ENCODE peak calls at places on chromosomes 6 and 20, in eight cellular contexts. H, U, O, V, F, K, C and D are unnamed samples.

GRCh38 chr20:40486297-40486696 is 202.7 kb downstream of the MAFB start:
- DNase-seq in H (no peak), U (no peak), O (no peak), V (no peak), F (no peak), K (no peak), C (no peak), D (no peak)

GRCh38 chr6:146990821-146991798 is 213.1 kb upstream of the STXBP5 start:
- DNase-seq in H (peak), U (peak), O (no peak), V (no peak), F (no peak), K (no peak), C (peak), D (peak)

GRCh38 chr6:26065952-26066380 is 21.3 kb upstream of the HFE start:
- DNase-seq in H (peak), U (peak), O (no peak), V (no peak), F (no peak), K (peak), C (peak), D (peak)

GRCh38 chr6:43628392-43629103 is 516 bp downstream of the GTPBP2 start:
- DNase-seq in H (peak), U (peak), O (no peak), V (peak), F (no peak), K (peak), C (peak), D (peak)

GRCh38 chr20:2230671-2231488 is 64.9 kb upstream of the TGM3 start:
- DNase-seq in H (no peak), U (no peak), O (no peak), V (no peak), F (no peak), K (no peak), C (peak), D (peak)

GRCh38 chr20:33081411-33082154 is 2.1 kb downstream of the BPIFB4 start:
- DNase-seq in H (no peak), U (no peak), O (no peak), V (no peak), F (no peak), K (no peak), C (no peak), D (no peak)

GRCh38 chr6:140541288-140541687 is 1166.8 kb upstream of the CITED2 start:
- DNase-seq in H (peak), U (peak), O (no peak), V (no peak), F (no peak), K (no peak), C (peak), D (peak)

GRCh38 chr20:49523767-49524360 is 41.4 kb upstream of the KCNB1 start:
- DNase-seq in H (no peak), U (no peak), O (no peak), V (no peak), F (no peak), K (no peak), C (no peak), D (no peak)

GRCh38 chr6:13005994-13006393 is 289.4 kb downstream of the PHACTR1 start:
- DNase-seq in H (no peak), U (no peak), O (no peak), V (no peak), F (no peak), K (no peak), C (no peak), D (no peak)

GRCh38 chr6:35808688-35809087 is 3.5 kb downstream of the LHFPL5 start:
- DNase-seq in H (no peak), U (no peak), O (no peak), V (no peak), F (no peak), K (no peak), C (no peak), D (no peak)

GRCh38 chr6:109961666-109962065 is 16.4 kb upstream of the GPR6 start:
- DNase-seq in H (no peak), U (peak), O (no peak), V (no peak), F (no peak), K (no peak), C (peak), D (no peak)

GRCh38 chr6:30555428-30556005 is 772 bp downstream of the GNL1 start:
- DNase-seq in H (peak), U (peak), O (peak), V (peak), F (no peak), K (peak), C (peak), D (peak)

GRCh38 chr6:90080876-90081464 is 186.7 kb downstream of the GJA10 start:
- DNase-seq in H (no peak), U (no peak), O (no peak), V (no peak), F (no peak), K (no peak), C (no peak), D (no peak)

GRCh38 chr20:57150559-57150958 is 115.9 kb downstream of the BMP7 start:
- DNase-seq in H (no peak), U (no peak), O (no peak), V (no peak), F (no peak), K (no peak), C (no peak), D (no peak)

GRCh38 chr20:55888655-55889054 is 116.7 kb downstream of the CBLN4 start:
- DNase-seq in H (no peak), U (no peak), O (no peak), V (no peak), F (no peak), K (no peak), C (no peak), D (no peak)

GRCh38 chr6:122180132-122180531 is 219.3 kb upstream of the HSF2 start:
- DNase-seq in H (peak), U (peak), O (no peak), V (no peak), F (no peak), K (no peak), C (peak), D (no peak)

GRCh38 chr6:76867182-76867581 is 596.1 kb downstream of the HTR1B start:
- DNase-seq in H (no peak), U (no peak), O (no peak), V (no peak), F (no peak), K (no peak), C (no peak), D (no peak)

GRCh38 chr6:42276008-42276890 is 58.6 kb upstream of the MRPS10 start:
- DNase-seq in H (peak), U (no peak), O (no peak), V (no peak), F (no peak), K (no peak), C (no peak), D (no peak)

GRCh38 chr6:27303613-27304272 is 8.3 kb downstream of the POM121L2 start:
- DNase-seq in H (no peak), U (no peak), O (no peak), V (no peak), F (no peak), K (no peak), C (no peak), D (no peak)

GRCh38 chr20:58976095-58976730 is 4.8 kb upstream of the NELFCD start:
- DNase-seq in H (no peak), U (peak), O (no peak), V (no peak), F (no peak), K (no peak), C (no peak), D (no peak)

GRCh38 chr20:32979201-32979998 is 24.8 kb downstream of the SUN5 start:
- DNase-seq in H (no peak), U (no peak), O (no peak), V (peak), F (no peak), K (no peak), C (no peak), D (no peak)

GRCh38 chr20:44572551-44573500 is 9.6 kb upstream of the PKIG start:
- DNase-seq in H (peak), U (peak), O (no peak), V (peak), F (peak), K (no peak), C (peak), D (peak)

GRCh38 chr20:62320581-62321354 is 18.0 kb downstream of the ADRM1 start:
- DNase-seq in H (peak), U (no peak), O (no peak), V (no peak), F (no peak), K (no peak), C (no peak), D (no peak)

GRCh38 chr6:33576668-33577067 is 3.4 kb downstream of the BAK1 start:
- DNase-seq in H (no peak), U (no peak), O (no peak), V (no peak), F (no peak), K (no peak), C (no peak), D (no peak)

GRCh38 chr20:56343861-56344381 is 14.9 kb upstream of the FAM210B start:
- DNase-seq in H (peak), U (peak), O (peak), V (no peak), F (no peak), K (peak), C (peak), D (peak)

GRCh38 chr6:42448906-42449659 is 2.6 kb downstream of the TRERF1 start:
- DNase-seq in H (no peak), U (no peak), O (no peak), V (no peak), F (no peak), K (no peak), C (no peak), D (no peak)

GRCh38 chr6:14984454-14984853 is 261.4 kb upstream of the JARID2 start:
- DNase-seq in H (peak), U (peak), O (peak), V (no peak), F (no peak), K (no peak), C (no peak), D (peak)

GRCh38 chr6:39887692-39888450 is 46.4 kb downstream of the MOCS1 start:
- DNase-seq in H (peak), U (peak), O (peak), V (peak), F (peak), K (peak), C (peak), D (peak)

GRCh38 chr20:50151034-50151743 is 2.3 kb downstream of the PEDS1 start:
- DNase-seq in H (no peak), U (no peak), O (no peak), V (no peak), F (no peak), K (no peak), C (peak), D (no peak)

GRCh38 chr20:227439-228105 is 514 bp downstream of the DEFB129 start:
- DNase-seq in H (no peak), U (no peak), O (no peak), V (no peak), F (no peak), K (no peak), C (no peak), D (no peak)

GRCh38 chr6:170295519-170296422 is 4.9 kb upstream of the DLL1 start:
- DNase-seq in H (no peak), U (no peak), O (peak), V (peak), F (no peak), K (no peak), C (no peak), D (no peak)

GRCh38 chr20:46872315-46873211 is 22.1 kb upstream of the EYA2 start:
- DNase-seq in H (peak), U (peak), O (no peak), V (no peak), F (no peak), K (no peak), C (peak), D (no peak)

GRCh38 chr6:3328145-3328544 is 69.4 kb downstream of the PSMG4 start:
- DNase-seq in H (no peak), U (peak), O (no peak), V (no peak), F (no peak), K (no peak), C (no peak), D (no peak)

DNA sequence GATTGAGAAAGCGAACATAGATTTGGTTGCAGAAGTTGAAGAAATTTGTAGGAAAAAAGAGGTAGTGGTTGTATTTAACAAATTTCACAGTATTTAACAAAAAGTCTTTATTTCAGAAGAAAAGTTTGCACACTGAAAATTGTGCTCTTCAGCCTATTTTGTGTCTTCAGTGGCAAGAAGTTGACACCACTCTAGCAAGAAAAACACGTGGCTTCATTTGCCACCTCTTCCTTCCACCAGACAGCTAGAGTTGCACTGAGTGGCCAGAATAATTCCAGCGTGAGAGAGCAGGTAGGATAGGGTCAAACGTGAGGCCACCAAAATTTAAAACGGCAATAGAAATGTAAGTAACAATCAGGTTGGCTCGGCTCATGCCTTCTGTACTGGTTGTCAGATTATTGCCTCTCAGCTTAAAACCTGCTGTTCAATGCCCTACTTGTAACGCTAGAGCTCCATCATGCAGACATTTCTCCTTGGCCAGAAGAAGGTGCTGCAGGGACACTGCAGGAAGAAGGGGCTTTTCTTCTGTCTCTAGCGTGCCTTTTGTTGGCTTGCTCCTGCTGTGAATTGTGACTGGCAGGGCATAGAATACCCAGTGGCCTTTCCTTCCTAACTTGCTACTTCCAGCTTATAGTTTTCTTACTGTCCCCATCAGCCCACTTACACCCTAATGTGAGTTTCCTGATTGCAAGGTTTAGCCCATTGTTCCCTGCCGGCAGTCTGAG is 12.1 kb downstream of the TRAPPC3L start:
- DNase-seq in H (no peak), U (no peak), O (no peak), V (no peak), F (no peak), K (peak), C (no peak), D (no peak)
- TF ChIP-seq CTCF in H (no peak), U (no peak), O (no peak), V (no peak), F (no peak), K (no peak), C (peak), D (no peak)

GRCh38 chr6:75852721-75853120 is 103.7 kb downstream of the MYO6 start:
- DNase-seq in H (peak), U (peak), O (no peak), V (no peak), F (no peak), K (no peak), C (no peak), D (peak)

GRCh38 chr6:75856902-75857301 is 107.9 kb downstream of the MYO6 start:
- DNase-seq in H (no peak), U (no peak), O (no peak), V (no peak), F (no peak), K (no peak), C (no peak), D (no peak)

GRCh38 chr6:75850026-75850385 is 101.0 kb downstream of the MYO6 start:
- DNase-seq in H (peak), U (peak), O (no peak), V (no peak), F (no peak), K (no peak), C (no peak), D (peak)

GRCh38 chr6:75853796-75854195 is 104.8 kb downstream of the MYO6 start:
- DNase-seq in H (no peak), U (no peak), O (no peak), V (no peak), F (no peak), K (no peak), C (no peak), D (no peak)

DNA sequence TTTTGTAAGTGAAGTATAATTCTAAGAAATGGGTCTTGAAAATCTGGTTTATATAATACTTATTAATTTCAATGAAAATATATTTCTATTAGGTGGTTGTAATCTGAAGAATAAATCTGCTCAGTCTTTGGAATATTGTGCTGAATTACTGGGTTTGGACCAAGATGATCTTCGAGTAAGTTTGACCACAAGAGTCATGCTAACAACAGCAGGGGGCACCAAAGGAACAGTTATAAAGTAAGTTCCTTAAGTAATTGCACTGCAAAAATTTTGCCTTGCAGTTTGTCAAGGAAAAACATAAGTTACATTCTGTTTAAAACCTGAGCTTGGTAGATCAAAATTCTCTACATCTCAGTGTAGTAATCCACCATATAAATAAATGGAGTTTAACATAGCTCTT is 106.0 kb downstream of the MYO6 start:
- DNase-seq in H (peak), U (peak), O (no peak), V (no peak), F (peak), K (peak), C (peak), D (peak)
- TF ChIP-seq CTCF in H (peak), U (peak), O (peak), V (peak), F (peak), K (peak), C (peak), D (peak)

DNA sequence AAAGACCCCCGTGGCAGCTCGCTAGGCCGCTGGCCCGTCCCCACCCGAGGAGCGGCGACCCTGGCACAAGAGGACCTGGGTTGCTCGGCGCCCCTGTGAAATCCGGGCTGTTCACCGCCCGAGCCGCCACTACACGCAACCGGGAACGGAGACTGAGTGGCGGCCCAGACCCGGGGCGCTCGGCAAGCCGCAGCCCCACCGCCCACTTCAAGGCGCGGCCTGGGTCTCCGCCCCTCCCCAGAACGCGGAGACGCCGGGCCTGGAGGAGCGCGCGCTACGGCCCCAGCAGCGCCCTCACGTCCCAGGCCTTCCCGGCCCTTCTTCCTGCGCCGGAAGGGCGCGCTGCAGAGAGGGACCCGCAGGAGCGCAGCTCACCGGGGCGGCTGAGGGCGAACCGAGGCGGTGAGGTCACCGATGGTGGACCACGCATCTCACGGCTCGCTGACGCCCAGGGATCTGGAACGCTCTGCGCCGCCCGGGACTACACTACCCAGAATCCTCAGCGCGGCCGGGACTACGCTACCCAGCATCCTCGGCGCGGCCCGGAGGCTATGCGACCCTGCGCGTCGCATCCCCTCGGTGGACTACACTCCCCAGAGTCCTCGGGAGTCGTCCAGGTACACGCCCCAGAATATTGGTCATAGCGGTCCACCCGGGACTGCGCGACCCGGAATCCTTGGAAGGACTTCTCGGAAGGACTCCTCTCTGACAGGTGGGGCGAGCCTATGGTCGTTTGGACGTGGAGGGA is at the start of gene ZNF337:
- DNase-seq in H (peak), U (peak), O (peak), V (peak), F (peak), K (peak), C (peak), D (peak)
- TF ChIP-seq CTCF in H (peak), U (peak), O (peak), V (peak), F (peak), K (no peak), C (peak), D (peak)

DNA sequence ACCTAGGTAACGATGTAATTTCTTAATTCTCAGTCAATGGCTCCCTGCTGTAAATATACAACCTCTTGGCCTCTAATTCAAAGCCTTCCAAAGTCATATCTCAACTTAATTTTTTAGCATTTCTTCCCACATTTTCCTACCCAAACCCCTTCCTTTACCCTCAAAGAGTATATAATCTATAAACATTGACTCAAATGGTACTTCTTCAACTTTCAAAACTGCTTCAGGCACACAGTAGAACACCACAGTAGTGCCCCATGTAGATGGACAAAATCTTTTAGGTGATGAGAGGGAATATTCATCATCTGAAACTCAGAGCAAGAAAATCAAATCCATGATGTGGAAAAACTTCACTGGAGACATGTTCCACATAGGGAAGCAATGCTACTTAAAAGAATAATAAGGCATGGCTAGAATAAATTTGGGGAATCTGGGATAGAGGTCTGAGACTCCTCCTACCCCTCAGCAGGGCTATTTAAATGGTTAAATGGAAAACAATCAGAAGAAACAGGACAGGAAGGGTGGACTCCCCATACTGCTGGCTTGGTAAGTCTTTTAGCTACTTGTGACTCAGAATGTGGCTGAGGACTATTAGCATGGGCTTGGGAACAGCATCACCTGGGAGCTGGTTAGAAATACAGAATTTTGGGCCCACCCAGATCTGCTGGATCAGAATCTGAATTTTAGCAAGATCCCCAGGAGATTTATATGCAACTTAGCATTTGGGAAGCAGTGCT is 6.4 kb downstream of the SLC22A2 start:
- DNase-seq in H (no peak), U (no peak), O (no peak), V (no peak), F (no peak), K (no peak), C (no peak), D (no peak)
- TF ChIP-seq CTCF in H (no peak), U (no peak), O (no peak), V (no peak), F (no peak), K (no peak), C (no peak), D (no peak)

DNA sequence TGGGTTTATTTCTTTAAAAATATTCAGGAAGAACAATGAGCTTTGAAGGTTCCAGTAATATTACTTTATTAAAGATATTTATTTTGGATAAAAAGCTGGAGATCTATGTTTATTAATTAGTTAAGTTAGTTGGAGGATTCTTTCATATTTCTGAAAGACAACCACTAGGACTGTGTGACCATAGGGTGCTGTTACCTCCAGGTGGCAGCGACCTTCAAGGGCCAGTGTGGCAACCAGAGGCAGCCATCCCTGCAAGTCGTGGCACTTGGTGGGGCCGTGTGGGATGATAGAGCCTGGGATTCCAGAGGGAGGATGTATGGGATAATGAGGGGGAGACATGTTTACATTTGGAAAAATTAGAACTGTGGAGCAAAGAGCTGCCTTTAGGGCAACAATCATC is 95.5 kb upstream of the SCP2D1 start:
- DNase-seq in H (no peak), U (no peak), O (no peak), V (no peak), F (no peak), K (no peak), C (no peak), D (no peak)
- TF ChIP-seq CTCF in H (peak), U (no peak), O (no peak), V (no peak), F (no peak), K (no peak), C (no peak), D (peak)